ENCODE peak calls at places on chromosome 18, in seven cellular contexts. J is breast epithelium, V is K562, B is HCT116, R is spleen, N is stomach, E is endothelial cell of umbilical vein. Y is an unnamed sample.

GRCh38 chr18:23141022-23141999 is 6.0 kb downstream of the CABLES1 start:
- DNase-seq in B (no peak), J (no peak), V (no peak), N (peak; percentile 62), R (no peak), E (no peak), Y (no peak)

GRCh38 chr18:50573679-50574078 is 13.8 kb downstream of the MAPK4 start:
- DNase-seq in J (no peak), N (no peak), V (no peak), B (no peak), R (no peak), E (no peak), Y (no peak)

GRCh38 chr18:13366977-13367892 is 148.7 kb downstream of the LDLRAD4 start:
- DNase-seq in J (no peak), R (no peak), E (no peak), B (no peak), N (no peak), V (no peak), Y (no peak)

GRCh38 chr18:15165048-15165447 is 417.1 kb downstream of the ANKRD30B start:
- DNase-seq in V (peak; percentile 1), N (no peak), J (no peak), E (no peak), B (no peak), R (no peak), Y (no peak)

GRCh38 chr18:9627642-9628041 is 13.3 kb upstream of the PPP4R1 start:
- DNase-seq in E (no peak), R (no peak), B (no peak), J (no peak), N (no peak), V (no peak), Y (no peak)

GRCh38 chr18:76715012-76715608 is 107.2 kb upstream of the ZNF236 start:
- DNase-seq in B (no peak), R (no peak), E (no peak), V (no peak), J (no peak), N (no peak), Y (no peak)

GRCh38 chr18:75531851-75532241 is 104.3 kb upstream of the SMIM21 start:
- DNase-seq in N (no peak), E (no peak), J (no peak), B (no peak), R (no peak), V (no peak), Y (no peak)

GRCh38 chr18:22285299-22286140 is 116.1 kb downstream of the GATA6 start:
- DNase-seq in B (no peak), V (no peak), E (no peak), R (no peak), J (no peak), N (no peak), Y (no peak)

GRCh38 chr18:61575419-61575818 is 242.2 kb downstream of the CDH20 start:
- DNase-seq in J (no peak), E (no peak), B (no peak), N (no peak), V (no peak), R (no peak), Y (no peak)

GRCh38 chr18:13641551-13642439 is 84.6 kb downstream of the FAM210A start:
- DNase-seq in R (no peak), N (no peak), E (peak; percentile 15), B (no peak), J (no peak), V (no peak), Y (peak; percentile 69)

GRCh38 chr18:43442571-43442970 is 165.3 kb upstream of the SYT4 start:
- DNase-seq in E (no peak), B (no peak), N (no peak), J (no peak), V (no peak), R (no peak), Y (no peak)

GRCh38 chr18:63683152-63683551 is 19.6 kb upstream of the SERPINB11 start:
- DNase-seq in E (no peak), R (no peak), J (no peak), N (peak; percentile 34), B (no peak), V (no peak), Y (no peak)

GRCh38 chr18:9824474-9824832 is 61.3 kb upstream of the TXNDC2 start:
- DNase-seq in E (no peak), R (no peak), J (peak; percentile 83), V (no peak), B (no peak), N (no peak), Y (peak; percentile 79)

GRCh38 chr18:49819768-49820662 is 6.7 kb upstream of the ACAA2 start:
- DNase-seq in E (no peak), V (no peak), N (no peak), R (no peak), J (no peak), B (no peak), Y (no peak)

DNA sequence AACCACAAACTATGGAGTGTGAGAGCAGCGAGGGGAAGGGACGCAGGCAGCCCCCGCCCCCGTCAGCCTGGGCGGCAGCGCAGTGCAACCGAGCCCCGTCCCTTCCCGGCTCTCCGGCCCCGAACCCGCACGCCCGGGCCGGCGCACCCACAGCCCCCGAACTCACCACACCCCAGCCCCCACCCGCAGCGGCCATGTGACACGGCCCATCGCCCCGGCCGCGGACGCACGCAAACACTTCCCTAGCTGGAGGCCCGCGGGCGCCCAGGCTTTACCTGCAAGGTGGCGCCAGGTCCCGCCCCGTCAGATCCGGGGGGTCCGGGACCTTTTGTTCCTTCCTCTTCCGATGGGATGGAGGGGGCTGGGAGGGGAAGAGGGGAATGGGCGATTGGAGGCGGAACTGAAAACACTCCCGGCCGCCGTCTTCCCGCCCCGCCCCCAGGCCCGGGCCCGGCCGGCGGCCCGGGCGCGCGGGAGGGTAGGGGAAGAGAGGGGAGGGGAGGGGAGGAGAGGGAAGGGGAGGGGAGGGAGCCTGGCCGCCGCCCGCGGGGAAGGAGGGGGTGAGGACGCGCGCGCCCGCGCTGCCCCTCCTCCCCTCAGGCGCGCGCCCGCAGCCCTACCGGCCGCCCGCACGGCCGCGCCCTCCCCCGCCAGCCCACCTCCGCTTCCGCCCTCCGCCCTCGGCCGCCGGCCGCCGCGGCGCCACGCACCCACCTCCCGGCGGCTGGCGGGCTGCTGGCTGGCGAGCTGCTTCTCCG is at the start of gene SMAD2:
- DNase-seq in J (peak; percentile 78), B (peak; percentile 60), R (peak; percentile 97), V (peak; percentile 80), E (peak; percentile 67), N (peak; percentile 85), Y (peak; percentile 93)
- TF ChIP-seq POLR2A in J (no peak), B (no peak), R (no peak), V (peak; percentile 48), E (no peak), N (no peak), Y (peak; percentile 15)

GRCh38 chr18:25282922-25283703 is 68.9 kb downstream of the ZNF521 start:
- DNase-seq in E (no peak), B (no peak), J (no peak), V (no peak), R (no peak), N (no peak), Y (no peak)

GRCh38 chr18:25283769-25284168 is 68.2 kb downstream of the ZNF521 start:
- DNase-seq in V (no peak), E (no peak), J (no peak), B (no peak), R (no peak), N (no peak), Y (no peak)

GRCh38 chr18:25284278-25284677 is 67.7 kb downstream of the ZNF521 start:
- DNase-seq in N (no peak), E (no peak), V (no peak), R (no peak), J (no peak), B (no peak), Y (no peak)

GRCh38 chr18:25287096-25287495 is 64.9 kb downstream of the ZNF521 start:
- DNase-seq in R (no peak), V (no peak), N (no peak), B (no peak), E (no peak), J (no peak), Y (no peak)

DNA sequence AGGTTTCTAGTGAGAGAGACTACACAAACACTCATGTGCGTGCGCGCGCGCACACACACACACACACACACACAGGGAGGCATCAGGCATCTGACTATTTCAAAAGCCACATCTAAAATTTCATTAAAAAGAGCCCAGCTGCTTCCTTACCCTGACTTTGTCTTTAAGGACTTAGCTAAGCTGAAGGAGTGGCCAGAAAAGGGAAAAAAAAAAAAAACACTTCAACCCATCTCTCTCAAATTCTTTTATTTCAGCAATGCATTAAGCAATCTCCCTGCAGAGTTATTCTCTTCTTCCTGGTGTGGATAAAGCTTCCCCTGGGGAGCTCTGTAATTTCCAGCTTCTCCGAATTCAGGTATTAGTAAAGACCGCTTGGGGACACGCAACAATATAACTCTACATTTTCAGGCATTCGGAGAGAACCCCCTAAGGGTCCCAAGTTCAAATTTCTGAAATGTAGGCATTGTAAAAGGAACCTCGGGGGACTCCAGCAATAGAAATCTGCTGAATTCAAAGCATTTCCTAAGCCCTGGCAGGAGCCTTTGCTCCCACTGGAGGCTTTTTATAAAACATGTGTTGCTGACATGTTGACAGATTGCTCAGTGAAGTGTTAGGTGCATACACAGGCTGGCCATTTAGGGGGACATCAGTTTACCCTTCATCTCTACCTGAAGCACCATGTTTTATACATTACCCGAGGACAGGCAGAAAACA is 66.9 kb downstream of the ZNF521 start:
- DNase-seq in R (no peak), V (no peak), B (no peak), N (no peak), E (no peak), J (no peak), Y (no peak)
- TF ChIP-seq POLR2AphosphoS5 in R (no peak), V (no peak), B (no peak), N (no peak), E (no peak), J (no peak), Y (no peak)

GRCh38 chr18:54232485-54233227 is 8.2 kb upstream of the MBD2 start:
- DNase-seq in B (no peak), R (no peak), J (no peak), V (no peak), N (no peak), E (no peak), Y (no peak)

GRCh38 chr18:54229660-54230059 is 5.2 kb upstream of the MBD2 start:
- DNase-seq in B (no peak), J (no peak), N (no peak), V (no peak), E (no peak), R (no peak), Y (no peak)

GRCh38 chr18:54235871-54236270 is 11.4 kb upstream of the MBD2 start:
- DNase-seq in V (no peak), N (no peak), J (no peak), B (no peak), R (no peak), E (peak; percentile 81), Y (no peak)

GRCh38 chr18:54233761-54234160 is 9.3 kb upstream of the MBD2 start:
- DNase-seq in J (no peak), E (no peak), B (no peak), V (no peak), N (no peak), R (no peak), Y (no peak)

GRCh38 chr18:54233228-54233625 is 8.8 kb upstream of the MBD2 start:
- DNase-seq in E (peak; percentile 91), B (no peak), J (no peak), V (no peak), R (no peak), N (no peak), Y (no peak)
- TF ChIP-seq CTCF in E (no peak), B (no peak), J (no peak), V (no peak), R (no peak), N (no peak), Y (no peak)

GRCh38 chr18:54479365-54479764 is 111.7 kb upstream of the DYNAP start:
- DNase-seq in V (no peak), B (no peak), J (no peak), E (no peak), R (no peak), N (no peak), Y (no peak)

GRCh38 chr18:54480616-54481015 is 110.4 kb upstream of the DYNAP start:
- DNase-seq in R (no peak), E (no peak), N (no peak), V (no peak), J (no peak), B (no peak), Y (no peak)
- TF ChIP-seq POLR2A in R (no peak), E (no peak), N (no peak), V (no peak), J (no peak), B (no peak), Y (no peak)

Y was measured in sigmoid colon.